ENCODE peak calls at places on chromosomes 11 and 22, in five cellular contexts. Z is GM10248, D is Ammon's horn, P is small intestine, V is PC-3. W is an unnamed sample.

GRCh38 chr11:124482362-124483147 is 37.1 kb upstream of the OR8B8 start:
- DNase-seq in P (no peak), V (peak), D (no peak), Z (no peak), W (no peak)

GRCh38 chr11:848988-849824 is 6.6 kb downstream of the TSPAN4 start:
- DNase-seq in P (no peak), Z (peak), V (no peak), D (no peak), W (no peak)

GRCh38 chr11:87290304-87290922 is 252.7 kb downstream of the TMEM135 start:
- DNase-seq in D (peak), V (peak), Z (peak), P (peak), W (no peak)

GRCh38 chr11:12200359-12201015 is 90.1 kb downstream of the MICAL2 start:
- DNase-seq in V (no peak), P (no peak), D (no peak), Z (no peak), W (peak)

GRCh38 chr22:49976439-49977175 is 16.0 kb downstream of the PIM3 start:
- DNase-seq in V (no peak), Z (peak), D (peak), P (no peak), W (no peak)

GRCh38 chr22:23822101-23822671 is 16.6 kb downstream of the DERL3 start:
- DNase-seq in P (no peak), D (no peak), Z (no peak), V (no peak), W (no peak)

GRCh38 chr11:46038529-46038928 is 82.7 kb downstream of the PHF21A start:
- DNase-seq in Z (no peak), V (no peak), D (no peak), P (no peak), W (no peak)

GRCh38 chr22:27663812-27664211 is 137.7 kb downstream of the MN1 start:
- DNase-seq in P (no peak), D (no peak), V (peak), Z (no peak), W (no peak)

GRCh38 chr11:65493367-65494176 is 5.3 kb upstream of the MALAT1 start:
- DNase-seq in V (peak), P (peak), D (peak), Z (no peak), W (peak)

GRCh38 chr11:10770626-10771254 is 19.7 kb downstream of the CTR9 start:
- DNase-seq in P (peak), V (peak), D (peak), Z (peak), W (no peak)

GRCh38 chr22:48485144-48486135 is 1342.2 kb downstream of the BRD1 start:
- DNase-seq in D (no peak), P (no peak), Z (no peak), V (no peak), W (peak)

GRCh38 chr11:129374081-129374992 is 1.3 kb upstream of the BARX2 start:
- DNase-seq in V (no peak), D (no peak), P (peak), Z (no peak), W (no peak)

GRCh38 chr11:3971756-3972404 is 116.4 kb downstream of the STIM1 start:
- DNase-seq in D (no peak), Z (no peak), V (peak), P (no peak), W (no peak)

GRCh38 chr11:2884424-2884815 is 1.2 kb downstream of the CDKN1C start:
- DNase-seq in P (no peak), D (no peak), V (peak), Z (no peak), W (peak)

GRCh38 chr22:35593885-35594470 is 23.2 kb downstream of the MB start:
- DNase-seq in Z (no peak), V (no peak), P (no peak), D (no peak), W (no peak)

GRCh38 chr11:108733479-108734116 is 68.7 kb downstream of the DDX10 start:
- DNase-seq in Z (peak), D (peak), P (peak), V (peak), W (no peak)

GRCh38 chr11:10304495-10305261 is at the start of gene ADM:
- DNase-seq in Z (peak), P (peak), V (peak), D (peak), W (peak)

GRCh38 chr11:129640671-129641070 is 175.0 kb upstream of the TMEM45B start:
- DNase-seq in P (no peak), V (no peak), Z (no peak), D (no peak), W (no peak)

GRCh38 chr11:67415501-67416304 is at the start of gene CARNS1:
- DNase-seq in D (no peak), P (no peak), Z (no peak), V (no peak), W (no peak)

GRCh38 chr22:38843201-38843715 is 570 bp downstream of the NPTXR start:
- DNase-seq in D (peak), Z (peak), P (peak), V (peak), W (peak)

GRCh38 chr11:34830648-34831047 is 85.5 kb downstream of the APIP start:
- DNase-seq in Z (no peak), V (no peak), P (no peak), D (no peak), W (no peak)

GRCh38 chr11:83865636-83866461 is 579.7 kb upstream of the CCDC90B start:
- DNase-seq in D (peak), P (no peak), V (peak), Z (no peak), W (no peak)

GRCh38 chr22:40055143-40055926 is 60.6 kb downstream of the FAM83F start:
- DNase-seq in D (no peak), P (peak), V (no peak), Z (peak), W (no peak)

GRCh38 chr22:46896568-46897245 is 134.3 kb downstream of the TBC1D22A start:
- DNase-seq in D (no peak), V (no peak), Z (no peak), P (no peak), W (no peak)

GRCh38 chr11:16154715-16155396 is 201.5 kb downstream of the SOX6 start:
- DNase-seq in P (no peak), V (peak), Z (no peak), D (no peak), W (no peak)

GRCh38 chr22:41563051-41563711 is 2.4 kb downstream of the CSDC2 start:
- DNase-seq in Z (no peak), D (no peak), P (no peak), V (peak), W (no peak)

GRCh38 chr11:45022294-45023064 is 71.8 kb upstream of the TP53I11 start:
- DNase-seq in Z (no peak), P (no peak), V (peak), D (no peak), W (no peak)

GRCh38 chr11:117814766-117815261 is 9.7 kb downstream of the FXYD2 start:
- DNase-seq in V (no peak), D (no peak), P (peak), Z (peak), W (peak)